ENCODE peak calls at places on chromosome 18, in seven cellular contexts. A, X, W, Q, N, K and Z are unnamed samples.

GRCh38 chr18:75790821-75791220 is 363.3 kb upstream of the SMIM21 start:
- DNase-seq in N (no peak), W (no peak), A (no peak), K (no peak), Q (no peak), X (no peak), Z (no peak)

GRCh38 chr18:54269924-54270844 is 867 bp downstream of the POLI start:
- DNase-seq in A (peak), X (peak), K (peak), W (peak), Q (no peak), N (peak), Z (no peak)

GRCh38 chr18:11368020-11368419 is 218.7 kb upstream of the PIEZO2 start:
- DNase-seq in N (no peak), X (peak), K (no peak), A (no peak), W (no peak), Q (no peak), Z (no peak)

GRCh38 chr18:45046961-45047360 is 366.3 kb downstream of the SETBP1 start:
- DNase-seq in W (no peak), X (no peak), N (no peak), A (no peak), K (no peak), Q (no peak), Z (no peak)

GRCh38 chr18:45171575-45172225 is 443.6 kb upstream of the SLC14A2 start:
- DNase-seq in A (no peak), N (peak), W (no peak), Q (no peak), K (no peak), X (no peak), Z (peak)

GRCh38 chr18:32879497-32879896 is 106.7 kb upstream of the KLHL14 start:
- DNase-seq in Q (no peak), K (no peak), N (peak), X (no peak), A (peak), W (no peak), Z (no peak)

GRCh38 chr18:26175481-26175880 is 41.8 kb downstream of the PSMA8 start:
- DNase-seq in N (no peak), X (no peak), Q (no peak), K (no peak), W (no peak), A (no peak), Z (no peak)

GRCh38 chr18:78697446-78697845 is 282.2 kb upstream of the SALL3 start:
- DNase-seq in K (no peak), Q (no peak), A (no peak), W (no peak), X (no peak), N (no peak), Z (no peak)

GRCh38 chr18:9019135-9019534 is 83.4 kb upstream of the NDUFV2 start:
- DNase-seq in N (no peak), Q (no peak), A (no peak), K (no peak), W (no peak), X (no peak), Z (no peak)

GRCh38 chr18:76823574-76823973 is 1.2 kb downstream of the ZNF236 start:
- DNase-seq in X (peak), K (peak), N (peak), W (no peak), A (peak), Q (peak), Z (no peak)

GRCh38 chr18:140670-141266 is 17.6 kb upstream of the USP14 start:
- DNase-seq in N (no peak), W (no peak), K (no peak), X (no peak), Q (no peak), A (no peak), Z (no peak)

GRCh38 chr18:76847926-76848325 is 25.6 kb downstream of the ZNF236 start:
- DNase-seq in X (no peak), K (no peak), W (no peak), Q (no peak), A (peak), N (no peak), Z (no peak)

GRCh38 chr18:75100832-75101630 is 107.9 kb downstream of the PTGR3 start:
- DNase-seq in Q (no peak), A (no peak), K (no peak), X (no peak), W (no peak), N (no peak), Z (no peak)

GRCh38 chr18:39558658-39559057 is 1993.1 kb upstream of the CELF4 start:
- DNase-seq in A (no peak), W (no peak), X (peak), Q (no peak), K (no peak), N (peak), Z (no peak)

GRCh38 chr18:53551868-53552426 is 672.5 kb downstream of the MBD2 start:
- DNase-seq in X (no peak), W (no peak), N (no peak), Q (no peak), K (no peak), A (no peak), Z (no peak)

GRCh38 chr18:43364535-43364934 is 87.2 kb upstream of the SYT4 start:
- DNase-seq in A (no peak), K (no peak), W (no peak), N (no peak), Q (no peak), X (no peak), Z (no peak)

GRCh38 chr18:61948196-61948800 is 55.5 kb upstream of the RNF152 start:
- DNase-seq in W (no peak), X (peak), A (no peak), K (no peak), N (peak), Q (no peak), Z (no peak)
- H3K4me3 ChIP-seq in W (no peak), X (no peak), A (no peak), K (no peak), N (no peak), Q (no peak), Z (no peak)

DNA sequence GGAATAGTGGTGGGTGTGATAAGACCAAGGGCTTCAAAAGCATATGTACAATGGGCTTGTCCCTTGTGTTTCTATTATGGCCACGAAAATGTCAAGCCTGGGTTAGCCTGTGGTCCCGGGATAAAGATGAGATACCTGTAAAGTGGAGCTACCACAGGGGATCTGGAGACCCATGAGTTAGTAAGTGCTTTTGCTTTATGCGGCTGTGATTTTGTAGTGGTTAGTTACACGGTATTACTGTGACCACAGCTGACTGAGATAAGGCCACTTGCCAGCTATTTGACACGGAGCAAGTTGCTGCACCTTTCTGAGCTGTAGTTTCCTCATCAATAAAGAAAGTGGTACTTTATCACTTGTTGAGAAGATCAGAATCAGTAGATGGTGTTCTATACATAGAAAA is 99.3 kb downstream of the PRELID3A start:
- DNase-seq in A (no peak), W (no peak), Q (no peak), X (no peak), N (no peak), K (no peak), Z (no peak)
- H3K4me3 ChIP-seq in A (no peak), W (no peak), Q (no peak), X (no peak), N (no peak), K (no peak), Z (no peak)

GRCh38 chr18:56327171-56327885 is 311.1 kb downstream of the TXNL1 start:
- DNase-seq in A (no peak), K (no peak), N (peak), W (no peak), X (peak), Q (no peak), Z (no peak)

GRCh38 chr18:56323673-56324072 is 314.7 kb downstream of the TXNL1 start:
- DNase-seq in N (no peak), W (no peak), A (no peak), X (no peak), K (no peak), Q (no peak), Z (no peak)

GRCh38 chr18:56330381-56331115 is 307.8 kb downstream of the TXNL1 start:
- DNase-seq in K (no peak), A (no peak), X (no peak), N (peak), Q (no peak), W (no peak), Z (no peak)

GRCh38 chr18:56329536-56329935 is 308.9 kb downstream of the TXNL1 start:
- DNase-seq in K (no peak), A (no peak), W (no peak), X (no peak), N (no peak), Q (no peak), Z (no peak)

GRCh38 chr18:56326386-56327072 is 311.9 kb downstream of the TXNL1 start:
- DNase-seq in K (no peak), Q (no peak), A (peak), X (no peak), W (no peak), N (no peak), Z (no peak)
- H3K4me3 ChIP-seq in K (no peak), Q (no peak), A (no peak), X (no peak), W (no peak), N (no peak), Z (no peak)

GRCh38 chr18:6775702-6776101 is 46.2 kb downstream of the ARHGAP28 start:
- DNase-seq in K (no peak), Q (no peak), A (no peak), X (no peak), N (no peak), W (no peak), Z (no peak)
- H3K4me3 ChIP-seq in K (no peak), Q (no peak), A (no peak), X (no peak), N (no peak), W (no peak), Z (no peak)

DNA sequence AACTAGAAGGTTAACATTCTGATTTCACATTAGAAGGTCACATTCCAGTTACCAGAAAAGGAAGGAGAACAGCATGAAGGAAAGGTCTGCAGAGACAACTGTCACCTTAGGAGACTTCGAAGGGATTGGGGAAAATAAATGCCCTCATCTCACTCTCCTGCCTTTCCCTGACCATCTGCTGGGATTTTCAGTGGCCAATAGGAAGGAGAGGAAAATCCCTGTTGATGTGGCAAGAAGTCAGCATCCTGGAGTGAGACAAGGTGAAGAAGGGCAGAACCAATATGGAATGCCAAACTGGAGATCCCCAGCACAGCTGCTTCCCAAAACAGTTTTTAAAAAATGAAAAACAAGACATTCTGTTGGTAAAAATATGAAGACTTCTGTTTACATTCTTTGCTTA is 160.8 kb upstream of the DOK6 start:
- DNase-seq in Q (no peak), W (no peak), X (no peak), A (no peak), N (no peak), K (no peak), Z (no peak)
- H3K4me3 ChIP-seq in Q (no peak), W (no peak), X (no peak), A (no peak), N (no peak), K (no peak), Z (no peak)

DNA sequence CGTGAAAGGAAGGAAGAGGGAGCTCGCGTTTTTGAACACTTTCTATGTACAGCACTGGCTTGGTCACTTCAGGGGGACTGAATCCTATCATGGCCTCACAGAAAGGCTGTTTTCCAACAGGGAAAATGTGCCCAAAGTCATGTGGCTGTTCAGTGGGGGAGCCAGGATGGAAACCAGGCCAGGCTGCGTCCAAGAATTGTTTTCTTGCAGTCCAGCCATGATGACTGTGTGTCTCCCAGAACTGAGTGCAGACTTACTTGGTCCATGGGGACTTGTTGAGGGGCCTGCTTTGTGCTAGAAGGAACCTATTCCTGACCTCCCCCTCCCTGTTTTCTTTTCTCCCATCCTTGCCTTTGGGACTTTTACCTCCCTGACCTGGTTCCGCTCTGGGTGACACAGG is 46.9 kb downstream of the EMILIN2 start:
- DNase-seq in Q (no peak), A (no peak), X (no peak), N (no peak), W (no peak), K (peak), Z (no peak)
- H3K4me3 ChIP-seq in Q (no peak), A (no peak), X (no peak), N (no peak), W (no peak), K (no peak), Z (no peak)

GRCh38 chr18:27712066-27712465 is 464.9 kb downstream of the CDH2 start:
- DNase-seq in W (no peak), A (peak), N (peak), K (no peak), Q (no peak), X (no peak), Z (no peak)
- H3K4me3 ChIP-seq in W (no peak), A (no peak), N (no peak), K (no peak), Q (no peak), X (no peak), Z (no peak)